ENCODE peak calls at places on chromosomes 13 and 19, in six cellular contexts. Z, W, F, G, X and J are unnamed samples.

GRCh38 chr13:53242015-53242414 is 213.4 kb downstream of the OLFM4 start:
- DNase-seq in Z (no peak), W (no peak), F (no peak), G (no peak), X (no peak), J (no peak)

GRCh38 chr19:3135961-3136683 is at the start of gene GNA15:
- DNase-seq in Z (no peak), W (no peak), F (peak; percentile 53), G (no peak), X (peak; percentile 31), J (peak; percentile 90)

GRCh38 chr13:109743706-109744453 is 42.5 kb downstream of the IRS2 start:
- DNase-seq in Z (no peak), W (no peak), F (no peak), G (peak; percentile 69), X (peak; percentile 20), J (no peak)

GRCh38 chr13:48235100-48235813 is 2.3 kb downstream of the ITM2B start:
- DNase-seq in Z (no peak), W (no peak), F (peak; percentile 72), G (peak; percentile 61), X (peak; percentile 57), J (peak; percentile 67)

GRCh38 chr19:7868671-7869452 is 5.3 kb downstream of the PRR36 start:
- DNase-seq in Z (no peak), W (peak; percentile 92), F (peak; percentile 68), G (peak; percentile 65), X (peak; percentile 90), J (peak; percentile 96)

GRCh38 chr13:113109151-113110047 is 3.8 kb downstream of the F7 start:
- DNase-seq in Z (no peak), W (no peak), F (no peak), G (no peak), X (no peak), J (no peak)

GRCh38 chr13:21297452-21297851 is 121.0 kb downstream of the MRPL57 start:
- DNase-seq in Z (no peak), W (no peak), F (no peak), G (no peak), X (no peak), J (no peak)

GRCh38 chr13:110924639-110924934 is 9.7 kb upstream of the ANKRD10 start:
- DNase-seq in Z (no peak), W (no peak), F (no peak), G (no peak), X (no peak), J (no peak)

GRCh38 chr19:46355234-46355990 is 8.5 kb downstream of the PPP5C start:
- DNase-seq in Z (no peak), W (no peak), F (no peak), G (no peak), X (no peak), J (no peak)

GRCh38 chr13:79480954-79481684 is at the start of gene NDFIP2:
- DNase-seq in Z (peak; percentile 11), W (peak; percentile 90), F (peak; percentile 73), G (peak; percentile 85), X (peak; percentile 91), J (peak; percentile 84)

GRCh38 chr13:44368062-44368591 is 5.5 kb upstream of the SERP2 start:
- DNase-seq in Z (no peak), W (no peak), F (no peak), G (peak; percentile 21), X (no peak), J (no peak)

GRCh38 chr13:57424379-57424778 is 207.2 kb upstream of the PCDH17 start:
- DNase-seq in Z (no peak), W (no peak), F (no peak), G (no peak), X (no peak), J (no peak)

GRCh38 chr19:53903055-53903680 is 5.9 kb upstream of the CACNG7 start:
- DNase-seq in Z (no peak), W (no peak), F (no peak), G (peak; percentile 46), X (peak; percentile 40), J (no peak)

GRCh38 chr13:76886292-76887061 is at the start of gene KCTD12:
- DNase-seq in Z (peak; percentile 57), W (peak; percentile 24), F (peak; percentile 74), G (peak; percentile 91), X (peak; percentile 87), J (peak; percentile 88)

GRCh38 chr19:34254552-34255432 is at the start of gene GARRE1:
- DNase-seq in Z (no peak), W (no peak), F (no peak), G (peak; percentile 44), X (peak; percentile 89), J (no peak)

DNA sequence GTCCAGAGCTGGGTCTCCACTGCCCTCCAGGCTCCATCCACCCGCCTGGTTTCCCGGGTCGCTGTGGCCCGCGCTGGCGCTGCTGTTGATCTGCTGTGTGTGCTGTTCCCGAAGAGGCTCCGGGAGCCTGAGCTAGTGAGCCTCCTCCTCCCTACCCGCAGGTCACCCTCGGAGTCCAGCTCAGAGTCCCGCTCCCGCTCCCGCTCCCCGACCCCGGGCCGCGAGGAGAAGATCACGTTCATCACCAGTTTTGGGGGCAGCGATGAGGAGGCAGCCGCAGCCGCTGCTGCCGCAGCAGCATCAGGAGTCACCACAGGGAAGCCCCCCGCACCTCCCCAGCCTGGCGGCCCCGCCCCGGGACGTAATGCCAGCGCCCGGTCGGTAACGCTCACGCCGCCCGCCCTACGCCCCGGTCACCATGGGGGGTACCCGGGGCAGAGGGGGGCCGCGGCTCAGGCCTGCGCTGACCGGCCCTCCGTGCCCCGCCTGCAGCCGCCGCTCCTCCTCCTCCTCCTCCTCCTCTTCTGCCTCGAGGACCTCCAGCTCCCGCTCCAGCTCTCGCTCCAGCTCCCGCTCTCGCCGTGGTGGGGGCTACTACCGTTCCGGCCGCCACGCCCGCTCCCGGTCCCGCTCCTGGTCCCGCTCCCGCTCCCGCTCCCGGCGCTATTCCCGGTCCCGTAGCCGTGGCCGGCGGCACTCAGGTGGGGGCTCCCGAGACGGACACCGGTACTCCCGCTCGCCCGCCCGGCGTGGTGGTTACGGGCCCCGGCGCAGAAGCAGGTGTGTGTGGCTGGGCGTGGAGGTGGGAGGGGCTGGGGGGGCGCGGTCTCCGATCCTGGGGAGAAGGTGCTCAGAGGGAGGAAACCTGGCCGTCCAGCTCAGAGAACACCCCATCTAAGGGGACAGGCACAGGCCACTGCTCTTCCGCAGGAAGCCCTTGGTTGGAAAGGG is 12.2 kb downstream of the ZNF296 start:
- DNase-seq in Z (no peak), W (no peak), F (no peak), G (no peak), X (no peak), J (no peak)
- TF ChIP-seq CTCF in Z (no peak), W (no peak), F (no peak), G (no peak), X (no peak), J (no peak)

GRCh38 chr13:106656214-106656613 is 88.3 kb upstream of the ARGLU1 start:
- DNase-seq in Z (no peak), W (no peak), F (no peak), G (no peak), X (no peak), J (no peak)

GRCh38 chr13:106657104-106657503 is 89.2 kb upstream of the ARGLU1 start:
- DNase-seq in Z (no peak), W (no peak), F (no peak), G (no peak), X (no peak), J (no peak)

DNA sequence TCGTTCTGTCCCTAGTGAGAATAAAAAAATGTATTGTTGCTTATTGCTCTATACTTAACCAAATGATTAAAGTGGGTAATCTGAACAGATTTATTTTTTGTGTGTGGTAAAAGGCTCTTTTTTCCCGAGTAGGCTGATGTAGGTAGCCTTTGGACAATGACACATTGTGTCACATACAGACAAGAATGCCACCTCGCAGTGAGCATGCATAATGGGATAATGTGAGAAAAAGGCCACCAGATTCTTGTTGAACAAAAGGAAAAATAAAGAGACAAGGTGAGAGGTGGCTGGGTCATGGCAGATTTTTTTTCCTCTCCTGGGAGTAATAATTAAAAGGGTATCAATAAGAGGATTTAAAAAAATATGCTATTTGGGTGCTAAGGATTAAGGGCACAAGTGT is 93.3 kb upstream of the ARGLU1 start:
- DNase-seq in Z (no peak), W (no peak), F (no peak), G (no peak), X (no peak), J (no peak)
- H3K27ac ChIP-seq in Z (no peak overlapping the region), W (no peak overlapping the region), F (no peak overlapping the region), G (no peak overlapping the region), X (no peak overlapping the region), J (no peak overlapping the region)

GRCh38 chr19:49109051-49109450 is 5.1 kb upstream of the LIN7B start:
- DNase-seq in Z (no peak), W (no peak), F (no peak), G (no peak), X (no peak), J (no peak)

GRCh38 chr19:49104229-49104864 is 9.8 kb upstream of the LIN7B start:
- DNase-seq in Z (no peak), W (no peak), F (no peak), G (no peak), X (no peak), J (no peak)

GRCh38 chr19:49107625-49108459 is 6.3 kb upstream of the LIN7B start:
- DNase-seq in Z (no peak), W (no peak), F (no peak), G (no peak), X (no peak), J (no peak)

GRCh38 chr19:49109569-49110233 is 4.5 kb upstream of the LIN7B start:
- DNase-seq in Z (no peak), W (no peak), F (no peak), G (no peak), X (no peak), J (no peak)

GRCh38 chr19:49106648-49107135 is 7.5 kb upstream of the LIN7B start:
- DNase-seq in Z (no peak), W (peak; percentile 43), F (no peak), G (peak; percentile 45), X (peak; percentile 51), J (no peak)
- TF ChIP-seq POLR2A in Z (no peak), W (no peak), F (no peak), G (no peak), X (no peak), J (no peak)

GRCh38 chr19:4506449-4507149 is 11.7 kb downstream of the PLIN4 start:
- DNase-seq in Z (no peak), W (no peak), F (no peak), G (peak; percentile 69), X (no peak), J (no peak)
- TF ChIP-seq CTCF in Z (no peak), W (no peak), F (no peak), G (no peak), X (no peak), J (no peak)

GRCh38 chr19:6241680-6242079 is 38.1 kb downstream of the MLLT1 start:
- DNase-seq in Z (no peak), W (no peak), F (peak; percentile 65), G (no peak), X (peak; percentile 50), J (no peak)
- H3K27ac ChIP-seq in Z (no peak overlapping the region), W (no peak overlapping the region), F (no peak overlapping the region), G (no peak overlapping the region), X (peak overlapping the region; percentile 30), J (no peak overlapping the region)

DNA sequence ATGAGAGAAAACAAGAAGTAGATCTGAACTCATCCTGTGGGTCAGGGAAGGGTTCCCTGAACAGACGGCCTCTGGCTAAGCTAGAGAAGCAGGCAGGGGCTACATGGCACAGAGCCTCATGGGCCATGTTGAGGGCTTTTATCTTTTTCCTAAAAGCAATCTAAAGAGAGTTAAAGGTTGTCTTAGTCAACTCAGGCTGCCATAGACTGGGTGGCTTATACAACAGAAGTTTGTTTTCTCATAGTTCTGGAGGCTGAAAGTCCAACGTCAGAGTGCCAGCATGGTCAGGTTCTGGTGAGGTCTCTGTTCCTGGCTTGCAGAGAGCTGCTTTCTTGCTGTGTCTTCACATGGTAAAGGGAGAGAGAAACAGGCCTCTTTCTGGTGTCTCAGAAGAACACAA is 2.9 kb upstream of the MBNL2 start:
- DNase-seq in Z (no peak), W (no peak), F (no peak), G (no peak), X (no peak), J (no peak)
- TF ChIP-seq POLR2A in Z (no peak), W (no peak), F (no peak), G (no peak), X (no peak), J (no peak)